ENCODE peak calls at places on chromosomes 4 and X, in five cellular contexts. One of them, this sample, is unnamed.
A peak's percentile ranks its signal among the peaks of the same experiment; 100 is the strongest.

GRCh38 chr4:118289794-118290193 is 63.0 kb downstream of the PRSS12 start:
- DNase-seq in left lung: no peak
- DNase-seq in suprapubic skin: no peak
- DNase-seq in Peyer's patch: no peak
- DNase-seq in fibroblast of lung: peak; percentile 72
- DNase-seq in this sample: no peak

GRCh38 chrX:7083021-7083420 is 64.5 kb upstream of the STS start:
- DNase-seq in suprapubic skin: no peak
- DNase-seq in left lung: no peak
- DNase-seq in Peyer's patch: no peak
- DNase-seq in fibroblast of lung: no peak
- DNase-seq in this sample: no peak

GRCh38 chr4:110292994-110293744 is 94.8 kb upstream of the ELOVL6 start:
- DNase-seq in Peyer's patch: no peak
- DNase-seq in fibroblast of lung: no peak
- DNase-seq in suprapubic skin: no peak
- DNase-seq in left lung: no peak
- DNase-seq in this sample: no peak

GRCh38 chr4:13653356-13653755 is 25.8 kb upstream of the BOD1L1 start:
- DNase-seq in suprapubic skin: no peak
- DNase-seq in left lung: no peak
- DNase-seq in fibroblast of lung: no peak
- DNase-seq in Peyer's patch: no peak
- DNase-seq in this sample: no peak

GRCh38 chr4:17482716-17483115 is 29.2 kb downstream of the QDPR start:
- DNase-seq in left lung: no peak
- DNase-seq in Peyer's patch: no peak
- DNase-seq in fibroblast of lung: no peak
- DNase-seq in suprapubic skin: no peak
- DNase-seq in this sample: no peak

GRCh38 chr4:158170691-158171455 is 2.0 kb downstream of the GASK1B start:
- DNase-seq in left lung: peak; percentile 86
- DNase-seq in fibroblast of lung: peak; percentile 34
- DNase-seq in suprapubic skin: peak; percentile 67
- DNase-seq in Peyer's patch: peak; percentile 88
- DNase-seq in this sample: peak; percentile 6

GRCh38 chr4:184250795-184251679 is 33.4 kb upstream of the ENPP6 start:
- DNase-seq in Peyer's patch: no peak
- DNase-seq in suprapubic skin: no peak
- DNase-seq in left lung: no peak
- DNase-seq in fibroblast of lung: peak; percentile 63
- DNase-seq in this sample: no peak

GRCh38 chrX:119105826-119106225 is 21.8 kb downstream of the KIAA1210 start:
- DNase-seq in Peyer's patch: no peak
- DNase-seq in left lung: no peak
- DNase-seq in suprapubic skin: no peak
- DNase-seq in fibroblast of lung: peak; percentile 43
- DNase-seq in this sample: no peak

GRCh38 chr4:174405923-174406322 is 116.4 kb downstream of the HPGD start:
- DNase-seq in left lung: no peak
- DNase-seq in Peyer's patch: no peak
- DNase-seq in fibroblast of lung: no peak
- DNase-seq in suprapubic skin: no peak
- DNase-seq in this sample: no peak

GRCh38 chrX:21638311-21638710 is 19.8 kb downstream of the KLHL34 start:
- DNase-seq in left lung: no peak
- DNase-seq in Peyer's patch: no peak
- DNase-seq in suprapubic skin: no peak
- DNase-seq in fibroblast of lung: peak; percentile 19
- DNase-seq in this sample: no peak

GRCh38 chr4:60655356-60655755 is 544.8 kb upstream of the ADGRL3 start:
- DNase-seq in fibroblast of lung: peak; percentile 3
- DNase-seq in left lung: no peak
- DNase-seq in suprapubic skin: no peak
- DNase-seq in Peyer's patch: no peak
- DNase-seq in this sample: no peak

GRCh38 chr4:62709618-62710252 is 1509.6 kb downstream of the ADGRL3 start:
- DNase-seq in left lung: no peak
- DNase-seq in Peyer's patch: no peak
- DNase-seq in fibroblast of lung: peak; percentile 58
- DNase-seq in suprapubic skin: no peak
- DNase-seq in this sample: no peak

GRCh38 chrX:9995855-9996339 is 28.7 kb downstream of the CLDN34 start:
- DNase-seq in suprapubic skin: peak; percentile 89
- DNase-seq in left lung: peak; percentile 93
- DNase-seq in fibroblast of lung: peak; percentile 81
- DNase-seq in Peyer's patch: peak; percentile 81
- DNase-seq in this sample: peak; percentile 73

GRCh38 chr4:19455850-19456602 is 795.7 kb upstream of the SLIT2 start:
- DNase-seq in Peyer's patch: no peak
- DNase-seq in left lung: peak; percentile 63
- DNase-seq in fibroblast of lung: no peak
- DNase-seq in suprapubic skin: no peak
- DNase-seq in this sample: no peak

GRCh38 chr4:1332686-1333085 is 14.3 kb upstream of the UVSSA start:
- DNase-seq in Peyer's patch: no peak
- DNase-seq in fibroblast of lung: no peak
- DNase-seq in left lung: peak; percentile 67
- DNase-seq in suprapubic skin: peak; percentile 61
- DNase-seq in this sample: no peak

GRCh38 chr4:5656415-5656814 is 51.9 kb downstream of the EVC2 start:
- DNase-seq in Peyer's patch: no peak
- DNase-seq in fibroblast of lung: no peak
- DNase-seq in left lung: no peak
- DNase-seq in suprapubic skin: no peak
- DNase-seq in this sample: no peak

GRCh38 chrX:54530358-54530900 is 410 bp downstream of the GNL3L start:
- DNase-seq in Peyer's patch: no peak
- DNase-seq in fibroblast of lung: no peak
- DNase-seq in left lung: no peak
- DNase-seq in suprapubic skin: no peak
- DNase-seq in this sample: no peak

GRCh38 chr4:28225005-28225404 is 1364.4 kb downstream of the STIM2 start:
- DNase-seq in Peyer's patch: no peak
- DNase-seq in left lung: no peak
- DNase-seq in fibroblast of lung: peak; percentile 41
- DNase-seq in suprapubic skin: no peak
- DNase-seq in this sample: no peak

GRCh38 chr4:165715989-165716388 is 157.0 kb upstream of the TLL1 start:
- DNase-seq in fibroblast of lung: no peak
- DNase-seq in Peyer's patch: no peak
- DNase-seq in suprapubic skin: no peak
- DNase-seq in left lung: no peak
- DNase-seq in this sample: no peak

GRCh38 chr4:14078311-14078710 is 450.8 kb upstream of the BOD1L1 start:
- DNase-seq in fibroblast of lung: no peak
- DNase-seq in suprapubic skin: no peak
- DNase-seq in Peyer's patch: no peak
- DNase-seq in left lung: no peak
- DNase-seq in this sample: no peak

GRCh38 chr4:110020139-110020538 is 107.5 kb downstream of the EGF start:
- DNase-seq in fibroblast of lung: no peak
- DNase-seq in left lung: no peak
- DNase-seq in suprapubic skin: no peak
- DNase-seq in Peyer's patch: no peak
- DNase-seq in this sample: no peak

GRCh38 chr4:120843840-120844527 is 78.5 kb downstream of the PRDM5 start:
- DNase-seq in fibroblast of lung: no peak
- DNase-seq in Peyer's patch: peak; percentile 62
- DNase-seq in left lung: peak; percentile 78
- DNase-seq in suprapubic skin: no peak
- DNase-seq in this sample: no peak

GRCh38 chr4:18559492-18559891 is 537.9 kb upstream of the LCORL start:
- DNase-seq in left lung: no peak
- DNase-seq in suprapubic skin: no peak
- DNase-seq in Peyer's patch: no peak
- DNase-seq in fibroblast of lung: no peak
- DNase-seq in this sample: no peak

GRCh38 chr4:15349965-15350364 is 77.9 kb upstream of the C1QTNF7 start:
- DNase-seq in Peyer's patch: no peak
- DNase-seq in suprapubic skin: no peak
- DNase-seq in left lung: no peak
- DNase-seq in fibroblast of lung: no peak
- DNase-seq in this sample: no peak

GRCh38 chr4:106051496-106051895 is 156.2 kb downstream of the NPNT start:
- DNase-seq in Peyer's patch: no peak
- DNase-seq in suprapubic skin: no peak
- DNase-seq in left lung: no peak
- DNase-seq in fibroblast of lung: no peak
- DNase-seq in this sample: no peak

GRCh38 chr4:106046083-106046482 is 150.8 kb downstream of the NPNT start:
- DNase-seq in fibroblast of lung: no peak
- DNase-seq in suprapubic skin: no peak
- DNase-seq in left lung: no peak
- DNase-seq in Peyer's patch: no peak
- DNase-seq in this sample: no peak

DNA sequence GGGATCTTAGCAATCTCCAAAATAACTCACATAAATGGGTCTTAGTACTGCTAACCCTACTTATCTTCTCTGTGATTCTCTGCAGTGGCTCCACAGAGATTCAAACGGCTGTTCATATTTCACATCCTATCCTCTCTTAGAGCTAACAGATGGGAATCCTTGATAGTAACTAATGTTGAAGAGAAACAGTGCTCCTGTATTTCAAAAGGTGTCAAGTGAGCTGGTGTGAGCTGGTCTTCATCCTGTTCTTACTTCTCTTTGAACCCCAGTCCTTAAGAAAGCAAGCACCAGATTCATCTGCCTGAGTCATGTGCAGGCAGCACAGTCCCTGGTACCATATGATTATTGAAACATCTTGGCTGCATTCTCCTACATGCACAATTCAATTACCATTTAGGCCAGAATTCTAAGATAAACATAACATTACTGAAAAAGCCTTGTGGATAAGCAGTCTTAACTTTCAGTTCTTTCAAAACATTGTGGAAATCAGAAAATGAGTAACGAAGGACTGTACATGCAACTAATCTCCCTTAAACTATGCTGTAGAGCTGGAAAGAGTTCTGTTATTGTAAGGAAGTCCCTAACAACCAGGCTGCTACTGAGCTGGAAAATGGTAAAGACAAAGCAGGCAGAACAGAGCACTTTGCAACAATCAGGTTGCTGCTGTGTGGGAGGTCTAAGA is 153.1 kb downstream of the NPNT start:
- DNase-seq in left lung: no peak
- DNase-seq in Peyer's patch: no peak
- DNase-seq in fibroblast of lung: peak; percentile 71
- DNase-seq in suprapubic skin: no peak
- DNase-seq in this sample: no peak
- H3K27ac ChIP-seq in left lung: no peak overlapping the region
- H3K27ac ChIP-seq in Peyer's patch: no peak overlapping the region
- H3K27ac ChIP-seq in fibroblast of lung: no peak overlapping the region
- H3K27ac ChIP-seq in suprapubic skin: no peak overlapping the region
- H3K27ac ChIP-seq in this sample: no peak overlapping the region

GRCh38 chr4:40256329-40256728 is 59.5 kb downstream of the RHOH start:
- DNase-seq in fibroblast of lung: no peak
- DNase-seq in suprapubic skin: no peak
- DNase-seq in left lung: no peak
- DNase-seq in Peyer's patch: no peak
- DNase-seq in this sample: no peak

GRCh38 chr4:40261246-40262078 is 64.6 kb downstream of the RHOH start:
- DNase-seq in suprapubic skin: no peak
- DNase-seq in fibroblast of lung: no peak
- DNase-seq in left lung: no peak
- DNase-seq in Peyer's patch: no peak
- DNase-seq in this sample: no peak

GRCh38 chr4:40262079-40262528 is 65.3 kb downstream of the RHOH start:
- DNase-seq in left lung: no peak
- DNase-seq in Peyer's patch: no peak
- DNase-seq in suprapubic skin: no peak
- DNase-seq in fibroblast of lung: no peak
- DNase-seq in this sample: no peak

GRCh38 chr4:40255722-40256281 is 59.0 kb downstream of the RHOH start:
- DNase-seq in Peyer's patch: no peak
- DNase-seq in left lung: no peak
- DNase-seq in fibroblast of lung: peak; percentile 99
- DNase-seq in suprapubic skin: no peak
- DNase-seq in this sample: no peak

DNA sequence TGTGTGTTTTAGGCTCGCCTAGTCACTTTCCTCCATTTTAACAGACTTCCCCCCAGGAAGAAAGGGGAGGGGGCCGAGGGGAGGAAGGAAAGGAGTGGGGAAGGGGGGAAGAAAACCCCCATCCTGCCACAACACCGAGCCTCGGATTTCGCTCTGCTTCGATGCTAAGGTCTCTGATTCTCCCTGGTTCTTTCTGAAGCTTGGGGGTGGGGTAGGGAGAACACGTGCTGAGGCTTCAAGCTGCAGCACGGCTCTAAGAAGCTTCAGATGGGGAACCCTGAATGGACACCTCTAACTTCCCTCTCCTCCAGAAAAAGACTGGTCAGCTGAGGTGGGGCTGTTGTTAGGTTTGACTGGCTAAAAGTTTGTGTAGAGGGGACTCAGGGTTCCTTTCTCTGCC is 61.8 kb downstream of the RHOH start:
- DNase-seq in Peyer's patch: no peak
- DNase-seq in left lung: no peak
- DNase-seq in suprapubic skin: no peak
- DNase-seq in fibroblast of lung: no peak
- DNase-seq in this sample: no peak
- TF ChIP-seq CTCF in Peyer's patch: no peak
- TF ChIP-seq CTCF in left lung: no peak
- TF ChIP-seq CTCF in suprapubic skin: no peak
- TF ChIP-seq CTCF in fibroblast of lung: no peak
- TF ChIP-seq CTCF in this sample: no peak

DNA sequence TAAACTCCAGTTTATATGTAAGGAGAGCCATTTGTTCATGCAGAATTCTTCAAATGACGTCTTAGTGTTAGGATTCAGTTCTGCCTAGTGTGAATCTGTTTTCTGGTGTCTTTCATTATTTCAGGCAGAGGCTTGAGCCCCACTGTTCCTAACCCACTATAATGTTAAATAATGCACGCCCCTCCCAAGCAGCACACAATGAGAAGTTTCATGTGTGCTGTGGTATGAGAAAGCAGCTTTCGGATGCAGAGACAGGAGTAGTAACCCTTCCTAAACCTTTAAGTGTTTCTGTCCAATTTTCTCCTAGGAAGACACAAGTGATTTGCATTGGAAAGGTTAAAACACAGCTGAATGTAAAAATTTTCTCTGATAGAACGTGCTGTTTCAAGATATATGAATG is 54.5 kb downstream of the TRIM2 start:
- DNase-seq in Peyer's patch: no peak
- DNase-seq in left lung: no peak
- DNase-seq in suprapubic skin: no peak
- DNase-seq in fibroblast of lung: no peak
- DNase-seq in this sample: no peak
- H3K27ac ChIP-seq in Peyer's patch: no peak overlapping the region
- H3K27ac ChIP-seq in left lung: no peak overlapping the region
- H3K27ac ChIP-seq in suprapubic skin: no peak overlapping the region
- H3K27ac ChIP-seq in fibroblast of lung: no peak overlapping the region
- H3K27ac ChIP-seq in this sample: no peak overlapping the region

DNA sequence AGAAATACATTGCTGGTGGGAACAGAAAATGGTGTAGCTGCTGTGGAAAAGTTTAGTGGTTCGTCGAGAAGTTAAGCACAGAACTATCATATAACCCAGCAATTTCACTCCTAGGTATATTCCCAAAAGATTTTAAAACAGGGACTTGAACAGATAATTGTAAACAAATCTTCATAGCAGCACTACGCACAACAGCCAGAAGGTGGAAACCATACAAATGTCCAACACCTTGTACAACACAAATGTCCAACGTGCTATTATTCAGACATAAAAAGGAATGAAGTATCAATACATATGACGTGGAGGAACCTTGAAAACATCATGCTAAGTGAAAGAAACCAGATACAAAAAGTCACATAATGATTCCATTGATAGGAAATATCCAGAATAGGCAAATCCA is 37.9 kb downstream of the CUL4B start:
- DNase-seq in left lung: no peak
- DNase-seq in Peyer's patch: no peak
- DNase-seq in suprapubic skin: no peak
- DNase-seq in fibroblast of lung: no peak
- DNase-seq in this sample: no peak
- TF ChIP-seq CTCF in left lung: no peak
- TF ChIP-seq CTCF in Peyer's patch: no peak
- TF ChIP-seq CTCF in suprapubic skin: no peak
- TF ChIP-seq CTCF in fibroblast of lung: no peak
- TF ChIP-seq CTCF in this sample: no peak

This sample was measured in CD4-positive, alpha-beta T cell.